ENCODE peak calls at places on chromosomes 5 and 9, in ten cellular contexts. V is stimulated activated naive CD8-positive, alpha-beta T cell treated with anti-CD3 and anti-CD28 coated beads, Interleukin-15, amount 100 ng/mL, for 72 hours; S is hepatic stellate cell; M is astrocyte of the spinal cord; W is T-helper 2 cell; A is NCI-H1930; X is upper lobe of left lung; C is T1000; Q is stimulated activated CD8-positive, alpha-beta memory T cell treated with anti-CD3 and anti-CD28 coated beads, Interleukin-15, amount 100 ng/mL, for 1 hour; O is left ventricle myocardium superior. F is an unnamed sample.

GRCh38 chr9:108885643-108886348 is 23.7 kb downstream of the ACTL7A start:
- DNase-seq in A (no peak), O (no peak), M (peak; percentile 81), V (peak; percentile 84), W (no peak), X (no peak), C (no peak), Q (no peak), S (peak; percentile 31), F (peak; percentile 24)

GRCh38 chr9:129052592-129052991 is 16.2 kb downstream of the MIGA2 start:
- DNase-seq in W (no peak), Q (no peak), C (no peak), V (no peak), X (no peak), S (no peak), O (peak; percentile 93), M (no peak), A (no peak), F (no peak)

GRCh38 chr5:179840766-179841165 is 17.9 kb downstream of the MRNIP start:
- DNase-seq in O (peak; percentile 23), M (no peak), A (no peak), W (no peak), X (peak; percentile 62), Q (no peak), C (no peak), S (no peak), V (no peak), F (no peak)

GRCh38 chr5:178309271-178310008 is 76.8 kb upstream of the PHYKPL start:
- DNase-seq in M (no peak), O (no peak), A (no peak), W (no peak), S (no peak), Q (no peak), C (no peak), X (no peak), V (no peak), F (no peak)

GRCh38 chr9:121138973-121139372 is 62.7 kb downstream of the RAB14 start:
- DNase-seq in W (no peak), X (no peak), C (no peak), V (no peak), Q (no peak), M (no peak), O (no peak), A (no peak), S (no peak), F (no peak)

GRCh38 chr9:114139061-114139460 is 16.3 kb upstream of the COL27A1 start:
- DNase-seq in Q (no peak), O (no peak), C (no peak), V (no peak), W (no peak), M (no peak), A (no peak), S (no peak), X (no peak), F (no peak)

GRCh38 chr5:68928617-68929302 is 165.1 kb upstream of the SLC30A5 start:
- DNase-seq in V (no peak), Q (no peak), O (no peak), W (no peak), C (no peak), X (no peak), A (no peak), S (no peak), M (no peak), F (no peak)

GRCh38 chr9:1051286-1052118 is 1.3 kb downstream of the DMRT2 start:
- DNase-seq in Q (no peak), O (peak; percentile 60), A (peak; percentile 81), S (no peak), W (no peak), M (no peak), C (peak; percentile 45), V (peak; percentile 60), X (peak; percentile 90), F (no peak)

GRCh38 chr9:89880161-89880560 is 275.3 kb downstream of the GADD45G start:
- DNase-seq in W (no peak), A (no peak), S (no peak), O (no peak), X (no peak), C (no peak), V (no peak), M (no peak), Q (no peak), F (no peak)

GRCh38 chr9:105275938-105276337 is 31.5 kb downstream of the SLC44A1 start:
- DNase-seq in O (no peak), C (no peak), Q (no peak), W (no peak), A (no peak), M (no peak), X (no peak), S (no peak), V (no peak), F (no peak)

GRCh38 chr9:124412228-124412575 is 3.0 kb downstream of the PSMB7 start:
- DNase-seq in Q (no peak), S (no peak), V (no peak), M (no peak), O (no peak), W (no peak), C (no peak), A (no peak), X (no peak), F (no peak)

GRCh38 chr9:130199605-130200004 is 27.4 kb downstream of the NCS1 start:
- DNase-seq in M (peak; percentile 82), C (no peak), W (no peak), Q (no peak), O (no peak), A (no peak), V (no peak), X (no peak), S (no peak), F (no peak)

GRCh38 chr9:124621371-124622328 is 114.5 kb upstream of the NR5A1 start:
- DNase-seq in Q (no peak), A (no peak), W (no peak), M (peak; percentile 71), S (no peak), C (no peak), X (no peak), O (no peak), V (no peak), F (no peak)

GRCh38 chr9:93261281-93261680 is 77.3 kb downstream of the WNK2 start:
- DNase-seq in Q (no peak), V (no peak), X (no peak), W (no peak), C (no peak), O (no peak), M (no peak), A (no peak), S (no peak), F (no peak)

F was measured in brain pericyte.